ENCODE peak calls at places on chromosomes 16 and 17, in four cellular contexts. One of them, this sample, is unnamed.

GRCh38 chr16:50858376-50858775 is 116.5 kb downstream of the CYLD start:
- DNase-seq in mesenchymal stem cell: no peak
- DNase-seq in H9: no peak
- DNase-seq in mesendoderm: no peak
- DNase-seq in this sample: no peak

GRCh38 chr17:60149691-60150582 is at the start of gene CA4:
- DNase-seq in mesenchymal stem cell: no peak
- DNase-seq in mesendoderm: no peak
- DNase-seq in H9: peak
- DNase-seq in this sample: no peak

GRCh38 chr17:64057701-64058263 is 37.3 kb upstream of the ICAM2 start:
- DNase-seq in mesendoderm: no peak
- DNase-seq in mesenchymal stem cell: no peak
- DNase-seq in H9: no peak
- DNase-seq in this sample: no peak

GRCh38 chr16:4539716-4540284 is 1.2 kb upstream of the CDIP1 start:
- DNase-seq in H9: no peak
- DNase-seq in mesenchymal stem cell: no peak
- DNase-seq in mesendoderm: no peak
- DNase-seq in this sample: no peak

GRCh38 chr16:1812732-1813163 is 13.9 kb downstream of the HAGH start:
- DNase-seq in mesenchymal stem cell: peak
- DNase-seq in H9: peak
- DNase-seq in mesendoderm: peak
- DNase-seq in this sample: no peak

GRCh38 chr16:4115209-4115940 is 867 bp downstream of the ADCY9 start:
- DNase-seq in mesendoderm: peak
- DNase-seq in H9: peak
- DNase-seq in mesenchymal stem cell: peak
- DNase-seq in this sample: peak

GRCh38 chr16:1924095-1924494 is 5.9 kb upstream of the HS3ST6 start:
- DNase-seq in mesendoderm: no peak
- DNase-seq in mesenchymal stem cell: no peak
- DNase-seq in H9: no peak
- DNase-seq in this sample: no peak

GRCh38 chr16:21952793-21953540 is at the start of gene UQCRC2:
- DNase-seq in mesenchymal stem cell: peak
- DNase-seq in H9: peak
- DNase-seq in mesendoderm: peak
- DNase-seq in this sample: peak

GRCh38 chr16:56700195-56700594 is 17.9 kb downstream of the MT1X start:
- DNase-seq in mesenchymal stem cell: no peak
- DNase-seq in mesendoderm: no peak
- DNase-seq in H9: no peak
- DNase-seq in this sample: no peak

GRCh38 chr17:44334315-44335181 is 9.9 kb upstream of the SLC25A39 start:
- DNase-seq in H9: peak
- DNase-seq in mesendoderm: no peak
- DNase-seq in mesenchymal stem cell: no peak
- DNase-seq in this sample: no peak

GRCh38 chr17:44331249-44331760 is 6.7 kb upstream of the SLC25A39 start:
- DNase-seq in H9: peak
- DNase-seq in mesenchymal stem cell: peak
- DNase-seq in mesendoderm: peak
- DNase-seq in this sample: peak

GRCh38 chr17:44335515-44336356 is 9.4 kb upstream of the GRN start:
- DNase-seq in H9: no peak
- DNase-seq in mesendoderm: no peak
- DNase-seq in mesenchymal stem cell: no peak
- DNase-seq in this sample: no peak

GRCh38 chr17:44327715-44328449 is 3.3 kb upstream of the SLC25A39 start:
- DNase-seq in mesenchymal stem cell: no peak
- DNase-seq in mesendoderm: no peak
- DNase-seq in H9: no peak
- DNase-seq in this sample: no peak

GRCh38 chr17:44333371-44333770 is 8.7 kb upstream of the SLC25A39 start:
- DNase-seq in mesendoderm: no peak
- DNase-seq in mesenchymal stem cell: no peak
- DNase-seq in H9: peak
- DNase-seq in this sample: no peak
- H3K4ac ChIP-seq in mesendoderm: no peak
- H3K4ac ChIP-seq in mesenchymal stem cell: no peak
- H3K4ac ChIP-seq in H9: no peak
- H3K4ac ChIP-seq in this sample: no peak

GRCh38 chr17:28043296-28043695 is 819 bp downstream of the NLK start:
- DNase-seq in mesenchymal stem cell: no peak
- DNase-seq in H9: no peak
- DNase-seq in mesendoderm: no peak
- DNase-seq in this sample: no peak
- H3K4ac ChIP-seq in mesenchymal stem cell: no peak
- H3K4ac ChIP-seq in H9: no peak
- H3K4ac ChIP-seq in mesendoderm: no peak
- H3K4ac ChIP-seq in this sample: no peak

DNA sequence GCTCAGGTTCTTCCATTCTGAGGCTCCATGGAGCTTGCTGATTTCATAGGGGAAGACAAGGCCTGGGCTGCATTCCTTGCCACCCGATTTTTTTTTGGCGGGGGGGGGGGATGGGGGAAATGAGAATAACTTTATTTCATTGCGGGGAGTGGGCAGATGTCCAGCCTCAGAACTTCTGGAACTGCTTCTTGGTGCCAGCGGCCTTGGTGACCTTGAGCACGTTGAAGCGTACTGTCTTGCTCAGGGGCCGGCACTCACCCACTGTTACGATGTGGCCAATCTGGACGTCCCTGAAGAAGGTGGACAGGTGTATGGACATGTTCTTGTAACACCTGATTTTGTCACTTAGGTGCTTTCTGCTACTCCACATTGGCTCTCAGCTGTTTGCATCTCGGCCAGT is 8.3 kb upstream of the CENPT start:
- DNase-seq in mesendoderm: no peak
- DNase-seq in H9: no peak
- DNase-seq in mesenchymal stem cell: no peak
- DNase-seq in this sample: no peak
- H3K4ac ChIP-seq in mesendoderm: no peak
- H3K4ac ChIP-seq in H9: no peak
- H3K4ac ChIP-seq in mesenchymal stem cell: no peak
- H3K4ac ChIP-seq in this sample: no peak

GRCh38 chr17:7582401-7583252 is 1.0 kb upstream of the MPDU1 start:
- DNase-seq in mesendoderm: no peak
- DNase-seq in H9: peak
- DNase-seq in mesenchymal stem cell: no peak
- DNase-seq in this sample: no peak

GRCh38 chr17:7577327-7578199 is 1.9 kb upstream of the CD68 start:
- DNase-seq in mesendoderm: no peak
- DNase-seq in mesenchymal stem cell: no peak
- DNase-seq in H9: no peak
- DNase-seq in this sample: no peak

GRCh38 chr17:7580631-7581554 is 1.5 kb downstream of the CD68 start:
- DNase-seq in H9: peak
- DNase-seq in mesenchymal stem cell: no peak
- DNase-seq in mesendoderm: no peak
- DNase-seq in this sample: no peak

GRCh38 chr17:7579001-7579838 is at the start of gene CD68:
- DNase-seq in mesenchymal stem cell: peak
- DNase-seq in mesendoderm: peak
- DNase-seq in H9: peak
- DNase-seq in this sample: no peak

DNA sequence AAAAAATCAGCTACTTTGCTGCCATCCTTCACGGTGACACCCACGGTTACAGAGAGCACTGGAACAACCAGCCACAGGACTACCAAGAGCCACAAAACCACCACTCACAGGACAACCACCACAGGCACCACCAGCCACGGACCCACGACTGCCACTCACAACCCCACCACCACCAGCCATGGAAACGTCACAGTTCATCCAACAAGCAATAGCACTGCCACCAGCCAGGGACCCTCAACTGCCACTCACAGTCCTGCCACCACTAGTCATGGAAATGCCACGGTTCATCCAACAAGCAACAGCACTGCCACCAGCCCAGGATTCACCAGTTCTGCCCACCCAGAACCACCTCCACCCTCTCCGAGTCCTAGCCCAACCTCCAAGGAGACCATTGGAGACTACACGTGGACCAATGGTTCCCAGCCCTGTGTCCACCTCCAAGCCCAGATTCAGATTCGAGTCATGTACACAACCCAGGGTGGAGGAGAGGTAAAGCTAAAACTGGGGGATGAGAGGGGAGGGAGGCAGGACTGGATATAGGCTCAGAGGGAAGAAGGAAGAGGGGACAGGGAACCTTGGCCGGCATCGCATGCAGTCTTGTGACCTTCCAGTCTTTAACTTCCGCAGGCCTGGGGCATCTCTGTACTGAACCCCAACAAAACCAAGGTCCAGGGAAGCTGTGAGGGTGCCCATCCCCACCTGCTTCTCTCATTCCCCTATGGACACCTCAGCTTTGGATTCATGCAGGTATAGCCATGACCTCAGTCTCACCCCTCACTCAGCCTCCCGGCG is 597 bp downstream of the CD68 start:
- DNase-seq in H9: no peak
- DNase-seq in mesendoderm: no peak
- DNase-seq in mesenchymal stem cell: no peak
- DNase-seq in this sample: no peak
- H3K4ac ChIP-seq in H9: no peak
- H3K4ac ChIP-seq in mesendoderm: no peak
- H3K4ac ChIP-seq in mesenchymal stem cell: peak
- H3K4ac ChIP-seq in this sample: no peak

DNA sequence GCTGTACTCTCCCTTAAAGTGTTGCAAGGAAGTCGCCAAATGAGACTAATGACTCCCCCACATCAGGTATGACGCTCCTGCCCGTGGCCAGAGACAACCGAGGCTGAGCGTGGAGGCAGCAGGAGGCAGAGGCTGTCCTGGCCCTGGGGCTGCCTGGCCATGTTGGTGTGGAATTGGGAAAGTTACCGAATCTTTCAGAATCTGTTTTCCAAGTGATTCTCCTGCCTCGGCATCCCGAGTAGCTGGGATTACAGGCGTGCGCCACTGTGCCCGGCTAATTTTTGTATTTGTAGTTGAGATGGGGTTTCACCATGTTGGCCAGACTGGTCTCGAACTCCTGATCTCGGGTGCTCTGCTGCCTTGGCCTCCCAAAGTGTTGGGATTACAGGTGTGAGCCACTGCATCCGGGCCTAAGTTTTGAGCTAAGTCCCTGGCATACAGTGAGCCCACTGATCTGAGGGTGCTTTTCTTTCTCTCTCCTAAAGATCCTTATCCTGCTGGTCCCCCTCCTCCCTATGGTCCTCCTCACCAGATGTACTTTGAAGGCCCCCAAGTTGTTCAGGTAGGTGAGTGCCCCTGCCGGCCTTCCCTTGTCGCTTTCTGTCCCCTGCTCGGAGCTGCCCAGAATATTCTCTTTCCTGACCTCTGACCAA is 700 bp downstream of the LITAFD start:
- DNase-seq in mesenchymal stem cell: no peak
- DNase-seq in H9: no peak
- DNase-seq in mesendoderm: no peak
- DNase-seq in this sample: no peak
- H3K4ac ChIP-seq in mesenchymal stem cell: no peak
- H3K4ac ChIP-seq in H9: no peak
- H3K4ac ChIP-seq in mesendoderm: no peak
- H3K4ac ChIP-seq in this sample: no peak

GRCh38 chr16:86277236-86277635 is 233.1 kb upstream of the FOXF1 start:
- DNase-seq in mesenchymal stem cell: no peak
- DNase-seq in H9: peak
- DNase-seq in mesendoderm: no peak
- DNase-seq in this sample: no peak
- H3K4ac ChIP-seq in mesenchymal stem cell: no peak
- H3K4ac ChIP-seq in H9: no peak
- H3K4ac ChIP-seq in mesendoderm: no peak
- H3K4ac ChIP-seq in this sample: no peak